ENCODE peak calls at places on chromosomes 4 and X, in eight cellular contexts. I is hepatocyte, R is GM23248, E is HCT116, O is astrocyte, A is GM23338, D is H1, B is mammary epithelial cell. C is an unnamed sample.

GRCh38 chr4:126071346-126072333 is 756.9 kb downstream of the FAT4 start:
- DNase-seq in I (peak; percentile 38), R (peak; percentile 77), A (no peak), E (no peak), D (no peak), B (peak; percentile 23), O (peak; percentile 88), C (no peak)

GRCh38 chrX:130788786-130789581 is 114.0 kb downstream of the ENOX2 start:
- DNase-seq in A (peak; percentile 5), R (no peak), E (no peak), O (no peak), I (no peak), D (no peak), B (no peak), C (no peak)

GRCh38 chrX:39613997-39614679 is 483.6 kb downstream of the BCOR start:
- DNase-seq in D (peak; percentile 52), O (no peak), E (no peak), A (peak; percentile 76), B (peak; percentile 50), R (no peak), I (peak; percentile 26), C (peak; percentile 92)

GRCh38 chrX:40719218-40719617 is 16.1 kb downstream of the MED14 start:
- DNase-seq in B (peak; percentile 72), E (no peak), D (no peak), O (peak; percentile 70), A (no peak), I (no peak), R (peak; percentile 39), C (no peak)

GRCh38 chr4:74304136-74304628 is 4.1 kb upstream of the EPGN start:
- DNase-seq in A (no peak), O (peak; percentile 40), I (no peak), D (no peak), B (no peak), R (no peak), E (no peak), C (no peak)

GRCh38 chrX:6679988-6680387 is 145.1 kb upstream of the VCX3A start:
- DNase-seq in A (no peak), I (no peak), O (no peak), E (no peak), B (no peak), R (no peak), D (no peak), C (no peak)

GRCh38 chr4:59243038-59243437 is 1957.1 kb upstream of the ADGRL3 start:
- DNase-seq in D (no peak), B (no peak), E (no peak), R (no peak), O (no peak), I (no peak), A (no peak), C (no peak)

GRCh38 chrX:6029014-6029413 is 199.7 kb downstream of the NLGN4X start:
- DNase-seq in A (no peak), D (no peak), R (no peak), E (no peak), O (no peak), I (no peak), B (no peak), C (no peak)

GRCh38 chrX:130299279-130300009 is 30.7 kb upstream of the ZNF280C start:
- DNase-seq in R (no peak), D (no peak), I (no peak), E (no peak), O (no peak), B (no peak), A (peak; percentile 13), C (peak; percentile 50)

GRCh38 chr4:55125763-55126541 is 557 bp upstream of the KDR start:
- DNase-seq in A (peak; percentile 34), I (no peak), R (peak; percentile 36), E (no peak), B (peak; percentile 19), D (peak; percentile 49), O (peak; percentile 14), C (no peak)

GRCh38 chrX:38575888-38576287 is 14.5 kb downstream of the TSPAN7 start:
- DNase-seq in O (no peak), R (no peak), B (no peak), E (no peak), I (no peak), A (no peak), D (no peak), C (no peak)

GRCh38 chr4:133157460-133158160 is 8.5 kb downstream of the PCDH10 start:
- DNase-seq in I (no peak), B (no peak), O (no peak), R (no peak), A (no peak), D (no peak), E (no peak), C (no peak)

GRCh38 chrX:10043386-10043785 is 76.2 kb downstream of the CLDN34 start:
- DNase-seq in B (no peak), A (no peak), R (no peak), O (no peak), D (no peak), I (no peak), E (no peak), C (no peak)

GRCh38 chrX:10042055-10042454 is 74.9 kb downstream of the CLDN34 start:
- DNase-seq in R (no peak), I (no peak), A (no peak), E (no peak), O (no peak), D (no peak), B (no peak), C (no peak)

GRCh38 chrX:10039821-10040793 is 72.9 kb downstream of the CLDN34 start:
- DNase-seq in D (no peak), B (peak; percentile 33), O (no peak), E (no peak), R (peak; percentile 34), A (no peak), I (no peak), C (no peak)

GRCh38 chrX:10040961-10041360 is 73.8 kb downstream of the CLDN34 start:
- DNase-seq in R (no peak), A (no peak), I (no peak), O (no peak), D (no peak), B (no peak), E (no peak), C (no peak)

GRCh38 chrX:10041383-10041782 is 74.2 kb downstream of the CLDN34 start:
- DNase-seq in E (no peak), B (no peak), I (no peak), R (peak; percentile 36), D (no peak), O (peak; percentile 73), A (peak; percentile 72), C (no peak)
- TF ChIP-seq EZH2 in E (no peak), B (no peak), I (no peak), R (no peak), D (no peak), O (no peak), A (no peak), C (no peak)

GRCh38 chr4:25925486-25926201 is 11.6 kb downstream of the SMIM20 start:
- DNase-seq in R (peak; percentile 70), O (no peak), E (peak; percentile 35), D (peak; percentile 64), I (peak; percentile 58), A (peak; percentile 76), B (peak; percentile 20), C (peak; percentile 49)
- H3K36me3 ChIP-seq in R (no peaks in the 10 kb centered on the region), O (no peaks in the 10 kb centered on the region), E (peaks cover 3% of the 10 kb centered on the region), D (no peaks in the 10 kb centered on the region), I (no peaks in the 10 kb centered on the region), A (no peaks in the 10 kb centered on the region), B (no peaks in the 10 kb centered on the region), C (no peaks in the 10 kb centered on the region)

DNA sequence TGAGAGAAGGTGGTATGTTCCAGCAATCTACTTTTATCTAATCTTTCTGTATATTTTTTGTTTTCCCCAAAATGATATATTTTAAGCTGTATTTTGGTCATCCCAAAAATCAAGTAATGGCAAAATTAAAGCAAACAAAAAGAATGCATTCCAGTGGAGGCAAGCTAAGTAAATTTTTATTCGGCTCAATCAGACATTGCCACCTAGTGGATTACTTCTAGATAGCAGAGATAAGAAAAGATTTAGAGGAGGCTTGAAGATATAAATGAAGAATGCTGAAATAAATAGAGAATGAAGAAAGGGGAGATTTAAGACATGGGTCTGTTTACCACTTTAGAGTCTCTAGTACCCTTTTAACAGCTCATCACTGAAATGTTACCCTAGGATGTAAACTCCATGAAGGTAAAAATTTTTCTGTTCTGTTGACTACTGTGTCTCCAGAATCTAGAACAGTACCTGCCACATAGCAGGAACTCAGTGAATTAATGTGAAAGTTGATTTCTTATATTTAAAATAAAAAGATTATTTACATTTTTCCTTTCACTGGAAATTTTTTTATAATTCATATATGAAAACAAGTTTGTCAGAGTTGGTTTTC is 110.9 kb upstream of the ANK2 start:
- DNase-seq in R (peak; percentile 73), E (peak; percentile 31), B (peak; percentile 31), D (no peak), I (peak; percentile 43), O (peak; percentile 23), A (peak; percentile 81), C (peak; percentile 54)
- TF ChIP-seq EZH2 in R (no peak), E (no peak), B (no peak), D (no peak), I (no peak), O (no peak), A (no peak), C (no peak)

GRCh38 chr4:6876440-6876839 is 33.2 kb upstream of the TBC1D14 start:
- DNase-seq in E (no peak), O (peak; percentile 47), D (no peak), R (peak; percentile 70), B (no peak), I (no peak), A (no peak), C (no peak)
- H3K36me3 ChIP-seq in E (peaks cover 21% of the 10 kb centered on the region), O (peaks cover 43% of the 10 kb centered on the region), D (peaks cover 5% of the 10 kb centered on the region), R (peaks cover 20% of the 10 kb centered on the region), B (peaks cover 8% of the 10 kb centered on the region), I (no peaks in the 10 kb centered on the region), A (peaks cover 11% of the 10 kb centered on the region), C (peaks cover 3% of the 10 kb centered on the region)

C was measured in MM.1S.